ENCODE peak calls at places on chromosomes 7 and 10, in six cellular contexts. W is left colon, R is epithelial cell of esophagus, O is Panc1, T is GM04504, Q is NCI-H1417. I is an unnamed sample.
A peak's percentile ranks its signal among the peaks of the same experiment; 100 is the strongest.

GRCh38 chr7:123747089-123747488 is 1.7 kb downstream of the WASL start:
- DNase-seq in T (no peak), R (no peak), W (no peak), Q (no peak), O (no peak), I (peak; percentile 19)

GRCh38 chr7:32658034-32658944 is 163.0 kb downstream of the AVL9 start:
- DNase-seq in R (peak; percentile 81), Q (no peak), O (peak; percentile 75), T (no peak), W (peak; percentile 51), I (peak; percentile 72)

GRCh38 chr7:71974611-71975010 is 437.5 kb downstream of the CALN1 start:
- DNase-seq in O (no peak), T (no peak), W (no peak), Q (no peak), R (no peak), I (no peak)

GRCh38 chr10:29543715-29544114 is 91.1 kb downstream of the SVIL start:
- DNase-seq in O (no peak), Q (no peak), W (no peak), T (no peak), R (no peak), I (no peak)

GRCh38 chr10:75244487-75245353 is 9.0 kb upstream of the COMTD1 start:
- DNase-seq in R (peak; percentile 47), W (peak; percentile 27), Q (no peak), O (no peak), T (no peak), I (no peak)

GRCh38 chr7:149285581-149285975 is 23.6 kb downstream of the ZNF783 start:
- DNase-seq in W (no peak), T (no peak), O (no peak), Q (peak; percentile 19), R (peak; percentile 3), I (no peak)

GRCh38 chr10:69636626-69637550 is 6.8 kb downstream of the FAM241B start:
- DNase-seq in Q (no peak), T (no peak), W (no peak), O (no peak), R (peak; percentile 66), I (peak; percentile 39)

GRCh38 chr10:133401981-133402725 is 8.2 kb downstream of the MTG1 start:
- DNase-seq in R (no peak), O (no peak), W (no peak), T (no peak), Q (no peak), I (no peak)

GRCh38 chr7:93148135-93148534 is at the start of gene SAMD9L:
- DNase-seq in R (peak; percentile 20), T (no peak), Q (no peak), O (no peak), W (no peak), I (peak; percentile 9)

GRCh38 chr10:62264702-62265436 is 3.8 kb downstream of the RTKN2 start:
- DNase-seq in Q (no peak), W (no peak), O (peak; percentile 95), T (peak; percentile 67), R (peak; percentile 83), I (peak; percentile 75)

GRCh38 chr7:136652635-136653370 is 215.6 kb upstream of the CHRM2 start:
- DNase-seq in T (no peak), O (no peak), Q (no peak), R (no peak), W (no peak), I (no peak)

GRCh38 chr7:87479951-87480350 is 4.5 kb upstream of the ABCB4 start:
- DNase-seq in R (no peak), T (no peak), O (no peak), W (no peak), Q (no peak), I (no peak)